ENCODE peak calls at places on chromosomes 13 and 19, in five cellular contexts. One of them, this sample, is unnamed.

GRCh38 chr13:36839281-36839680 is 20.3 kb downstream of the RFXAP start:
- DNase-seq in GM12891: no peak
- DNase-seq in adrenal gland: no peak
- DNase-seq in breast epithelium: no peak
- DNase-seq in heart left ventricle: no peak
- DNase-seq in this sample: no peak

GRCh38 chr19:10501971-10502523 is 1.1 kb downstream of the KEAP1 start:
- DNase-seq in adrenal gland: peak; percentile 76
- DNase-seq in heart left ventricle: peak; percentile 86
- DNase-seq in breast epithelium: peak; percentile 98
- DNase-seq in GM12891: peak; percentile 59
- DNase-seq in this sample: peak; percentile 71

GRCh38 chr19:10227215-10227971 is 3.7 kb downstream of the S1PR2 start:
- DNase-seq in adrenal gland: no peak
- DNase-seq in heart left ventricle: no peak
- DNase-seq in breast epithelium: no peak
- DNase-seq in GM12891: no peak
- DNase-seq in this sample: peak; percentile 18

GRCh38 chr19:35220315-35220921 is 8.1 kb downstream of the FAM187B start:
- DNase-seq in adrenal gland: no peak
- DNase-seq in breast epithelium: no peak
- DNase-seq in heart left ventricle: no peak
- DNase-seq in GM12891: no peak
- DNase-seq in this sample: peak; percentile 50

GRCh38 chr19:35710784-35711723 is 6.7 kb downstream of the ZBTB32 start:
- DNase-seq in heart left ventricle: no peak
- DNase-seq in adrenal gland: no peak
- DNase-seq in breast epithelium: no peak
- DNase-seq in GM12891: peak; percentile 43
- DNase-seq in this sample: no peak

GRCh38 chr13:28138756-28139470 is 568 bp downstream of the PAN3 start:
- DNase-seq in GM12891: peak; percentile 58
- DNase-seq in heart left ventricle: peak; percentile 88
- DNase-seq in breast epithelium: peak; percentile 77
- DNase-seq in adrenal gland: peak; percentile 86
- DNase-seq in this sample: peak; percentile 88

GRCh38 chr19:33434886-33435705 is 61.6 kb downstream of the CEBPG start:
- DNase-seq in breast epithelium: no peak
- DNase-seq in adrenal gland: no peak
- DNase-seq in GM12891: no peak
- DNase-seq in heart left ventricle: no peak
- DNase-seq in this sample: no peak

GRCh38 chr13:77316430-77316829 is 10.5 kb downstream of the MYCBP2 start:
- DNase-seq in adrenal gland: no peak
- DNase-seq in GM12891: no peak
- DNase-seq in breast epithelium: no peak
- DNase-seq in heart left ventricle: no peak
- DNase-seq in this sample: no peak

GRCh38 chr13:41621716-41622508 is 164.6 kb downstream of the RGCC start:
- DNase-seq in adrenal gland: no peak
- DNase-seq in breast epithelium: no peak
- DNase-seq in GM12891: no peak
- DNase-seq in heart left ventricle: no peak
- DNase-seq in this sample: no peak

DNA sequence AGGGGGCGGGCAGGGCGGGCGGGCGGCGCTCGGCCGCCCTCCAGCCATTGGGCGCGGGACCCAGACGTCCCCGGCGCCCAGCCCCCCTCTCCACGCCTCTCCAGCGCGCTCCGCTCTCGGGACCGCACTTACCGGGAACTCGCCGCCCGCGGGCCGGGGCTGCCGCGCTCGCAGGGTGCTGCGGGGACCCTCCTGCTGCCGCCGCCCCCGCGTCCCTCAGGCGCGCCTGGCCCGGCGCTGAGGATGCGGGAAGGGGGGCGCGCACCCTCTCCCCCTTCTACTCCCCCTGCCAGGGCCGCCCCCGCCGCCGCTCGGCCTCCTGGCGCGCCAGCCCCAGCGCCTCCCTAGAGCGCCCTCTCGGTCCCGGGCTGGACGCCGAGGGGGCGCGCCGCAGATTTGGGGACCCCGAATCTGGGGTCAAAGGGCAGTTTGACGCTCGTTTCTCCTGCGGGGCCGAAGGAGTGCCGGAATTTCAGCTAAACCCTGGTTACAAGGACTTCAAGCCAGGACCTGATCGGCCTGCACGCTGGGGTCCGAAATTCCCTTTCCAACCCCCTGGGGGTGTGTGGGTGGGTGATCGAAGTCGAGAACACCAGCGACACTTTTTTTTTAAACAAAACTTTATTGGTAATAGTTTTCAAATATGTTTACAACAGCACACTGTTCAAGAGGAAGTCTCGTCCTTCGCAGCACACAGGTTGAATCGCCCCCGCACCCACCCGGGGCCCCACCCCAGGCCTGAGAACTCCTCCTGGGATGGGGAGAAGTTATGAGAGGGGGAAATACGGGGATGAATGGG is 734 bp upstream of the SAMD1 start:
- DNase-seq in GM12891: peak; percentile 87
- DNase-seq in breast epithelium: no peak
- DNase-seq in adrenal gland: peak; percentile 87
- DNase-seq in heart left ventricle: no peak
- DNase-seq in this sample: peak; percentile 94
- TF ChIP-seq POLR2A in GM12891: no peak
- TF ChIP-seq POLR2A in breast epithelium: no peak
- TF ChIP-seq POLR2A in adrenal gland: peak; percentile 76
- TF ChIP-seq POLR2A in heart left ventricle: peak; percentile 92
- TF ChIP-seq POLR2A in this sample: peak; percentile 65

GRCh38 chr19:2754659-2755447 is 15.0 kb upstream of the SLC39A3 start:
- DNase-seq in heart left ventricle: no peak
- DNase-seq in breast epithelium: no peak
- DNase-seq in adrenal gland: no peak
- DNase-seq in GM12891: no peak
- DNase-seq in this sample: no peak
- TF ChIP-seq POLR2A in heart left ventricle: no peak
- TF ChIP-seq POLR2A in breast epithelium: no peak
- TF ChIP-seq POLR2A in adrenal gland: no peak
- TF ChIP-seq POLR2A in GM12891: no peak
- TF ChIP-seq POLR2A in this sample: no peak

DNA sequence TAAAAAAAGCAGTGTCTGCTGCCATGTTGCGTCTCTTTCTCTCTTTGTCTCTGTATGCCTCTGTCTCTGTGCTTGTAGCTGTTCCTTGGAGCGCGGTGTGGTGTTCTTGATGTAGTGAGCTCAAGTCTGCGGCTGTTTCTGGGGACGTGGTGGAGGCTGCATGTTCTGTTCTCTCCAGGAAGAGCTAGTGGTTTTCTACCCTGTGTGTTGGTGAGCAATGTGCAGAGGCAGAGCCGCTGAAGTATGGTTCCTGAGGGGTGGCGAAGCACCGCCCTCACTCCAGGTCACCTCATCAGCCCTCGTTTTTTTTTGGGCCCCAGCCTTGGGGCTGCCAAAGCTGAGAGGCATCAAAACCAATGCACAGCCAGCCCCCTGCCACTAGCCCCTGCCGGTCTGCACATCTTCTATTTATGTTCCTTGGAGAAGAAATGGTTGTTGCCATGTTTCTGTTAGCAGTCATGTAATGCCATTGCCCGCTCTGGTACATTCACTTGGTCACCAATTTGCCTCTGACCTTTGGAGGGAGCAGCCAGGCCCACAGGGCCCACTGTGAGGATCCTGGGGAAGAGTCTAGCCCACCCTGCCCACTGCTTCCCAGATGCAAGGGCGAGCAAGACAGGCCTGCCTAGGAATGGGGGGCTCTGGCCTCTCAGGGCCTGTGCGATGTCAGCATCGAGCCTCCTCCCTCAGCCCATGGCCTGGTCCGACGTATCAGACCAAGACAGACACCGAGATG is 7.2 kb downstream of the HNRNPL start:
- DNase-seq in adrenal gland: no peak
- DNase-seq in heart left ventricle: no peak
- DNase-seq in breast epithelium: no peak
- DNase-seq in GM12891: no peak
- DNase-seq in this sample: no peak
- TF ChIP-seq POLR2A in adrenal gland: no peak
- TF ChIP-seq POLR2A in heart left ventricle: no peak
- TF ChIP-seq POLR2A in breast epithelium: no peak
- TF ChIP-seq POLR2A in GM12891: peak; percentile 12
- TF ChIP-seq POLR2A in this sample: no peak

GRCh38 chr19:39407644-39408391 is 1.2 kb downstream of the ZFP36 start:
- DNase-seq in GM12891: no peak
- DNase-seq in heart left ventricle: no peak
- DNase-seq in adrenal gland: no peak
- DNase-seq in breast epithelium: peak; percentile 82
- DNase-seq in this sample: peak; percentile 57

GRCh38 chr19:39407394-39407643 is 672 bp downstream of the ZFP36 start:
- DNase-seq in adrenal gland: no peak
- DNase-seq in GM12891: no peak
- DNase-seq in heart left ventricle: no peak
- DNase-seq in breast epithelium: no peak
- DNase-seq in this sample: no peak

GRCh38 chr19:39406656-39407393 is at the start of gene ZFP36:
- DNase-seq in adrenal gland: peak; percentile 89
- DNase-seq in breast epithelium: peak; percentile 97
- DNase-seq in GM12891: peak; percentile 62
- DNase-seq in heart left ventricle: peak; percentile 92
- DNase-seq in this sample: peak; percentile 87

GRCh38 chr19:39405261-39405912 is 1.3 kb upstream of the ZFP36 start:
- DNase-seq in GM12891: no peak
- DNase-seq in breast epithelium: no peak
- DNase-seq in heart left ventricle: no peak
- DNase-seq in adrenal gland: no peak
- DNase-seq in this sample: no peak

GRCh38 chr19:39405930-39406655 is 554 bp upstream of the ZFP36 start:
- DNase-seq in breast epithelium: no peak
- DNase-seq in adrenal gland: no peak
- DNase-seq in heart left ventricle: no peak
- DNase-seq in GM12891: no peak
- DNase-seq in this sample: peak; percentile 83
- TF ChIP-seq POLR2A in breast epithelium: peak; percentile 48
- TF ChIP-seq POLR2A in adrenal gland: no peak
- TF ChIP-seq POLR2A in heart left ventricle: peak; percentile 25
- TF ChIP-seq POLR2A in GM12891: no peak
- TF ChIP-seq POLR2A in this sample: no peak

DNA sequence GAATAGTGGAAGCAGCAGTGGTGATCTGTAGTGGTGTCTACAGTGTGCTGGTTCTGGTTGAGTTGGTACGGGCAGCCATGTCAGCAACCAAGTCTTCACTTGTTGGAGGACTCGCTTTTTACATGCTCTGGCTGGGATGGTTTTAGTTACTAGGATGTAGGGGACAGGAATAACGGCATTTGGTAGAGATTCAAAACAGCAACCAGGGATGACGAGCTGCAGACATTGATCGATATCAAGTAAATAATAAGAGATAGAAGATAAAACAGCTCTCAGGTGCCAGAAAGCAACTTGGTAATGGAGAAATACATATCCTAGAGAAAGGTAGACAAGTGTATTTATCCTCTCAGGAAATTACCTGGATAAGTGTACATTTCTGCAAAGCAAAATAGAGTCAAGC is 84.3 kb downstream of the PCCA start:
- DNase-seq in GM12891: no peak
- DNase-seq in adrenal gland: no peak
- DNase-seq in breast epithelium: no peak
- DNase-seq in heart left ventricle: no peak
- DNase-seq in this sample: no peak
- TF ChIP-seq POLR2A in GM12891: no peak
- TF ChIP-seq POLR2A in adrenal gland: no peak
- TF ChIP-seq POLR2A in breast epithelium: no peak
- TF ChIP-seq POLR2A in heart left ventricle: no peak
- TF ChIP-seq POLR2A in this sample: no peak

DNA sequence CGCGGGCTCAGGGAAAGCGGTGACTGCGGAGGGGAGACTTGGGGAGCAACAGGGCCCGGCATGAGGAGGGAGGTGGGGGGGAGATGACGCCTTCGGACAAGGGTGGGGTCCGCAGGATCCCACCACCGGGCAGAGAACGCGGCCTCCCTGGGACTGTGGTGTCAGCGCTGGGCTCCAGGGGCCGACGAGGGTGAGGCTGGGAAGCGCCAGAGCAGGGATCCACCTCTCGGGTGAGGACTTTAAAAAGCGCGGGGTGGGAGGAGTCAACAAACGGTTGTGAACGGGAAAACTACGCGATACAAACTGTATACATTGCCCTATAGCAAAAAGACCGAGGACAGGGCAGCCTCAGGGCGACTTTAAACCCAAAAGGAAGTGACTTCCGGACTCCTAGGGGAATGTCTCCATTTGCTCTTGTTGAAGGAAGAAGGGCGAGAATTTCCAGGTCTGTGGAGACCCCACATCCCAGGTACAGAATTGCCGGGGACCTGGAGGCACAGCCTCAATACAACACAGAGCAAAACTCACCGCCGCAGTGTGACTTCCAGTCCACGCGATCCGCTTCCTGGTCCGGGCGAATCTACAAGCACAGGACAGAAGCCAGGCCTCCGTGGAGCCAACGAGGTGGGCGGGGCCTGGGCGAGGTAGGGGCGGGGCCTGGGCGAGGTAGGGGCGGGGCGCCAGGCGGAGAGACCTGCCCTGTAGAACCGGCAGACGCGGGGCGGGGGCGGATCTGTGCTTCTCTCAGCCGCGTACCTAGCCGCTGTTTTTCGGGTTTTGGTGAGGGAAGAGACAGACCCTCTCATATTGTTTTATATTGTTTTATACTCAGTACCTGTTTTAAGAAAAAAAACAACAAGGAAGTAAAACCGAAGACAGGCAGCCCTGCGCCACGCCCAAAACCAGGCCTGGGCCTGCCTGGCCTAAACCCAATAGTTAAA is at the start of gene ZNF888:
- DNase-seq in adrenal gland: peak; percentile 88
- DNase-seq in GM12891: peak; percentile 83
- DNase-seq in breast epithelium: peak; percentile 93
- DNase-seq in heart left ventricle: peak; percentile 88
- DNase-seq in this sample: peak; percentile 90
- TF ChIP-seq POLR2A in adrenal gland: no peak
- TF ChIP-seq POLR2A in GM12891: peak; percentile 68
- TF ChIP-seq POLR2A in breast epithelium: peak; percentile 39
- TF ChIP-seq POLR2A in heart left ventricle: no peak
- TF ChIP-seq POLR2A in this sample: peak; percentile 82

This sample was measured in erythroblast.